ENCODE peak calls at places on chromosomes 2 and 18, in four cellular contexts. E is breast epithelium, Q is H54, F is thoracic aorta. B is an unnamed sample.

GRCh38 chr18:48676756-48677368 is 138.0 kb downstream of the CTIF start:
- DNase-seq in E (peak), F (peak), Q (peak), B (no peak)

GRCh38 chr2:28695245-28695647 is 56.4 kb upstream of the PPP1CB start:
- DNase-seq in Q (no peak), E (no peak), F (no peak), B (no peak)

GRCh38 chr18:75456277-75456676 is 28.8 kb upstream of the SMIM21 start:
- DNase-seq in Q (no peak), E (no peak), F (no peak), B (no peak)

GRCh38 chr18:11982981-11983380 is 1.7 kb downstream of the IMPA2 start:
- DNase-seq in F (no peak), E (no peak), Q (no peak), B (no peak)

GRCh38 chr2:4914551-4914950 is 777.6 kb upstream of the SOX11 start:
- DNase-seq in F (no peak), Q (no peak), E (no peak), B (no peak)

GRCh38 chr2:172985139-172985874 is 90.3 kb upstream of the MAP3K20 start:
- DNase-seq in F (no peak), Q (peak), E (no peak), B (peak)

GRCh38 chr2:74514368-74515270 is at the start of gene TLX2:
- DNase-seq in Q (no peak), E (no peak), F (no peak), B (no peak)

GRCh38 chr2:43011142-43011491 is 215.3 kb downstream of the ZFP36L2 start:
- DNase-seq in Q (no peak), E (no peak), F (no peak), B (no peak)

GRCh38 chr18:9825571-9826073 is 60.2 kb upstream of the TXNDC2 start:
- DNase-seq in Q (peak), E (no peak), F (no peak), B (peak)

GRCh38 chr18:66838340-66838987 is 234.6 kb upstream of the CDH19 start:
- DNase-seq in Q (no peak), F (no peak), E (no peak), B (no peak)

GRCh38 chr2:74555610-74556103 is 1.1 kb downstream of the DOK1 start:
- DNase-seq in E (no peak), Q (no peak), F (no peak), B (no peak)

GRCh38 chr18:72871091-72871490 is 3.3 kb upstream of the NETO1 start:
- DNase-seq in E (no peak), F (no peak), Q (no peak), B (no peak)

GRCh38 chr2:62196278-62196901 is 475 bp downstream of the B3GNT2 start:
- DNase-seq in E (no peak), F (no peak), Q (peak), B (peak)

GRCh38 chr2:215900865-215901264 is 112.5 kb downstream of the MREG start:
- DNase-seq in F (no peak), Q (no peak), E (no peak), B (no peak)

GRCh38 chr2:219210572-219211362 is 4.2 kb downstream of the ZFAND2B start:
- DNase-seq in F (no peak), E (no peak), Q (no peak), B (no peak)

GRCh38 chr2:46144133-46144800 is 152.9 kb upstream of the EPAS1 start:
- DNase-seq in Q (no peak), E (no peak), F (no peak), B (no peak)

GRCh38 chr2:60508307-60508706 is 45.1 kb downstream of the BCL11A start:
- DNase-seq in F (no peak), E (no peak), Q (no peak), B (no peak)

GRCh38 chr2:35787302-35788031 is 568.1 kb upstream of the CRIM1 start:
- DNase-seq in F (no peak), E (no peak), Q (no peak), B (no peak)

GRCh38 chr2:144426981-144427479 is 92.9 kb downstream of the ZEB2 start:
- DNase-seq in E (no peak), Q (peak), F (no peak), B (no peak)

GRCh38 chr18:32175265-32175664 is 14.6 kb upstream of the MEP1B start:
- DNase-seq in F (no peak), E (no peak), Q (no peak), B (no peak)

GRCh38 chr2:74357627-74358026 is 14.4 kb upstream of the SLC4A5 start:
- DNase-seq in Q (no peak), E (no peak), F (no peak), B (no peak)

GRCh38 chr2:149422337-149422990 is 92.1 kb downstream of the LYPD6 start:
- DNase-seq in E (no peak), F (no peak), Q (no peak), B (peak)

GRCh38 chr18:23143059-23143831 is 8.0 kb downstream of the CABLES1 start:
- DNase-seq in F (no peak), Q (no peak), E (peak), B (no peak)

GRCh38 chr2:105396254-105397024 is 2.4 kb downstream of the FHL2 start:
- DNase-seq in F (peak), Q (peak), E (peak), B (peak)

GRCh38 chr2:95353055-95353575 is 49.4 kb upstream of the FAHD2A start:
- DNase-seq in F (no peak), E (no peak), Q (no peak), B (no peak)

GRCh38 chr2:75238670-75239330 is 39.5 kb upstream of the TACR1 start:
- DNase-seq in F (no peak), Q (no peak), E (no peak), B (peak)

GRCh38 chr2:135913726-135914365 is 37.6 kb upstream of the MCM6 start:
- DNase-seq in E (no peak), Q (no peak), F (no peak), B (no peak)

GRCh38 chr2:172398444-172398843 is 28.9 kb upstream of the ITGA6 start:
- DNase-seq in Q (no peak), E (no peak), F (no peak), B (no peak)

GRCh38 chr2:160222546-160223281 is 22.6 kb upstream of the ITGB6 start:
- DNase-seq in E (peak), F (no peak), Q (no peak), B (no peak)

GRCh38 chr2:424306-425172 is 136.6 kb upstream of the ALKAL2 start:
- DNase-seq in E (no peak), Q (peak), F (no peak), B (no peak)

GRCh38 chr2:121019756-121020155 is 265.2 kb downstream of the TFCP2L1 start:
- DNase-seq in F (no peak), Q (no peak), E (no peak), B (no peak)

GRCh38 chr2:11764359-11764758 is 17.9 kb downstream of the LPIN1 start:
- DNase-seq in E (no peak), F (no peak), Q (no peak), B (no peak)

GRCh38 chr18:58447342-58448190 is 181.3 kb downstream of the ALPK2 start:
- DNase-seq in F (no peak), E (no peak), Q (no peak), B (no peak)

GRCh38 chr2:165295643-165296042 is 56.4 kb downstream of the SCN2A start:
- DNase-seq in F (no peak), E (no peak), Q (no peak), B (no peak)

GRCh38 chr2:148888003-148888501 is 13.0 kb downstream of the KIF5C start:
- DNase-seq in Q (no peak), E (no peak), F (no peak), B (no peak)

GRCh38 chr18:79965119-79965902 is 868 bp downstream of the HSBP1L1 start:
- DNase-seq in E (peak), Q (no peak), F (no peak), B (peak)

GRCh38 chr2:239539776-239540100 is 138.9 kb upstream of the HDAC4 start:
- DNase-seq in F (no peak), Q (no peak), E (no peak), B (no peak)

B was measured in SW 1271.